ENCODE peak calls at places on chromosomes 12 and 14, in nine cellular contexts. X is ovary; T is tibial artery; A is CD8-positive, alpha-beta T cell; D is lower lobe of right lung; I is body of pancreas; R is uterus; F is aorta; V is right cardiac atrium. N is an unnamed sample.

GRCh38 chr12:96078281-96078761 is 42.9 kb upstream of the LTA4H start:
- DNase-seq in X (peak; percentile 33), T (peak; percentile 66), A (no peak), D (peak; percentile 54), I (peak; percentile 23), R (peak; percentile 43), F (no peak), V (peak; percentile 86), N (no peak)

GRCh38 chr12:58537278-58537677 is 383.0 kb downstream of the LRIG3 start:
- DNase-seq in X (no peak), T (no peak), A (no peak), D (no peak), I (no peak), R (no peak), F (no peak), V (no peak), N (no peak)

GRCh38 chr12:105783983-105784947 is 354.5 kb downstream of the NUAK1 start:
- DNase-seq in X (no peak), T (no peak), A (no peak), D (no peak), I (no peak), R (no peak), F (no peak), V (peak; percentile 24), N (no peak)

GRCh38 chr12:75571204-75571603 is 59.8 kb upstream of the KRR1 start:
- DNase-seq in X (no peak), T (no peak), A (no peak), D (no peak), I (no peak), R (no peak), F (no peak), V (no peak), N (no peak)

GRCh38 chr12:96986883-96987523 is 79.9 kb downstream of the NEDD1 start:
- DNase-seq in X (no peak), T (no peak), A (no peak), D (no peak), I (no peak), R (no peak), F (no peak), V (no peak), N (no peak)

GRCh38 chr14:66496188-66496807 is 10.1 kb downstream of the CCDC196 start:
- DNase-seq in X (no peak), T (no peak), A (no peak), D (no peak), I (peak; percentile 70), R (no peak), F (no peak), V (no peak), N (no peak)

GRCh38 chr14:95046711-95047681 is 110.3 kb downstream of the DICER1 start:
- DNase-seq in X (no peak), T (peak; percentile 48), A (no peak), D (no peak), I (no peak), R (peak; percentile 23), F (no peak), V (no peak), N (no peak)

GRCh38 chr14:63343878-63344277 is 25.1 kb upstream of the GPHB5 start:
- DNase-seq in X (no peak), T (no peak), A (no peak), D (no peak), I (no peak), R (no peak), F (no peak), V (no peak), N (no peak)

GRCh38 chr14:101717663-101718490 is 43.6 kb upstream of the PPP2R5C start:
- DNase-seq in X (no peak), T (no peak), A (no peak), D (no peak), I (no peak), R (no peak), F (no peak), V (no peak), N (no peak)

GRCh38 chr12:6336079-6336858 is 5.6 kb downstream of the TNFRSF1A start:
- DNase-seq in X (peak; percentile 95), T (peak; percentile 97), A (no peak), D (peak; percentile 96), I (peak; percentile 95), R (peak; percentile 96), F (peak; percentile 97), V (peak; percentile 98), N (peak; percentile 88)

GRCh38 chr14:93304771-93305170 is 28.1 kb downstream of the BTBD7 start:
- DNase-seq in X (no peak), T (no peak), A (no peak), D (no peak), I (no peak), R (no peak), F (no peak), V (no peak), N (no peak)

GRCh38 chr14:88352299-88353097 is 29.4 kb upstream of the KCNK10 start:
- DNase-seq in X (no peak), T (no peak), A (no peak), D (no peak), I (peak; percentile 7), R (no peak), F (no peak), V (no peak), N (no peak)

GRCh38 chr12:54934419-54934818 is 50.1 kb downstream of the TESPA1 start:
- DNase-seq in X (no peak), T (no peak), A (no peak), D (no peak), I (no peak), R (no peak), F (no peak), V (no peak), N (no peak)
- H3K9me3 ChIP-seq in X (no peaks in the 10 kb centered on the region), T (peaks cover 14% of the 10 kb centered on the region), A (peaks cover 4% of the 10 kb centered on the region), D (peaks cover 12% of the 10 kb centered on the region), I (no peaks in the 10 kb centered on the region), R (no peaks in the 10 kb centered on the region), F (no peaks in the 10 kb centered on the region), V (no peaks in the 10 kb centered on the region), N (peaks cover 14% of the 10 kb centered on the region)

GRCh38 chr12:647713-648085 is 15.5 kb downstream of the NINJ2 start:
- DNase-seq in X (no peak), T (no peak), A (no peak), D (no peak), I (no peak), R (no peak), F (no peak), V (no peak), N (no peak)
- H3K27ac ChIP-seq in X (no peak overlapping the region), T (peak overlapping the region; percentile 99), A (no peak overlapping the region), D (no peak overlapping the region), I (no peak overlapping the region), R (peak overlapping the region; percentile 97), F (no peak overlapping the region), V (peak overlapping the region; percentile 97), N (no peak overlapping the region)

GRCh38 chr12:12646483-12647072 is 34.9 kb downstream of the CREBL2 start:
- DNase-seq in X (no peak), T (no peak), A (no peak), D (no peak), I (no peak), R (no peak), F (no peak), V (no peak), N (no peak)

GRCh38 chr12:12648284-12648683 is 36.6 kb downstream of the CREBL2 start:
- DNase-seq in X (no peak), T (no peak), A (no peak), D (no peak), I (no peak), R (no peak), F (no peak), V (no peak), N (no peak)

GRCh38 chr12:12648951-12649650 is 37.4 kb downstream of the CREBL2 start:
- DNase-seq in X (no peak), T (no peak), A (no peak), D (no peak), I (no peak), R (no peak), F (no peak), V (no peak), N (no peak)

GRCh38 chr12:12642916-12643315 is 31.2 kb downstream of the CREBL2 start:
- DNase-seq in X (no peak), T (no peak), A (no peak), D (no peak), I (no peak), R (no peak), F (no peak), V (no peak), N (no peak)

DNA sequence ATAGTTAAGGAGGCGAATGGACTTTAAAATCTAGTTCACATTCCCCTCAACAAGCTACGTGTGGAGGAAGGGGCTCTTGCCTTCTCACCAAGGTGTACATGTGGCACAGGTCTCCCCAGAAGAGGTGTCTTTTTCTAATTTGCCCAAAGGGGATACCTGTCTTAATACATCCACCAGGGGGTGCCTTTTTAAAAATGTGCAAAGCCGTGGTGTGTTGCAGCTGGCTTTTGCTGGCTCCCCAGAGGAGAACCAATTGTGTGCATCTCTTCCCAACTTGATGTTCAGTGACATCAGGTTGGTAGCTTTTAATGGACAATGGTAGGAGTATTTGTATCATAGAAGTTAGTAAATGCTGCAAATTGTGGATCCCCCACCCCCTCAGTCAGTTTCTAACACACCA is 33.8 kb downstream of the CREBL2 start:
- DNase-seq in X (no peak), T (no peak), A (no peak), D (no peak), I (peak; percentile 30), R (no peak), F (no peak), V (no peak), N (no peak)
- H3K9me3 ChIP-seq in X (no peaks in the 10 kb centered on the region), T (peaks cover 21% of the 10 kb centered on the region), A (peaks cover 25% of the 10 kb centered on the region), D (peaks cover 19% of the 10 kb centered on the region), I (no peaks in the 10 kb centered on the region), R (no peaks in the 10 kb centered on the region), F (peaks cover 10% of the 10 kb centered on the region), V (peaks cover 2% of the 10 kb centered on the region), N (peaks cover 17% of the 10 kb centered on the region)

GRCh38 chr14:90626550-90626949 is 189.7 kb downstream of the TTC7B start:
- DNase-seq in X (no peak), T (no peak), A (no peak), D (no peak), I (no peak), R (no peak), F (no peak), V (no peak), N (no peak)

GRCh38 chr14:90624732-90625444 is 191.3 kb downstream of the TTC7B start:
- DNase-seq in X (no peak), T (no peak), A (no peak), D (no peak), I (no peak), R (no peak), F (no peak), V (no peak), N (no peak)

GRCh38 chr14:90621205-90621600 is 195.0 kb downstream of the TTC7B start:
- DNase-seq in X (no peak), T (no peak), A (no peak), D (no peak), I (no peak), R (no peak), F (no peak), V (no peak), N (no peak)

GRCh38 chr14:90625445-90625844 is 190.8 kb downstream of the TTC7B start:
- DNase-seq in X (no peak), T (no peak), A (no peak), D (no peak), I (no peak), R (no peak), F (no peak), V (no peak), N (no peak)

DNA sequence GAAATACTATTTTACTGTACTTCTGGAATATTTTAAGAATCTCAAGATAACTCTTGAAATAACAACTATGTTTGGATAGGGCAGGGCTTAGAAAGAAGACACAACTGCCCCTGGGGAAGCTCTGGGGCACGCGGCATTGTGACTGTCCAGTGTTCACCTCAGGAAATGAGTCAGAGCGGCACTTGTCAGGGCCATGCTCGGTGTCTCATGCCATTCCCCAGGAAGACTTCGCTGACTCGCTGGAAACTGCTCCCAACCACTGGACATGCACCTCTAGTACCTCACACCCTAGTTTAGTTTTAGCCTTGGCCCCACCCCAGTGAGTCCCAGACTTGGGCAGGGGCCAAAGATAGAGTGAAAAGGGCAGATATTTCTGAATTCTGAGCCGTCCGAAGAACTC is 192.0 kb downstream of the TTC7B start:
- DNase-seq in X (no peak), T (peak; percentile 73), A (no peak), D (no peak), I (peak; percentile 56), R (no peak), F (peak; percentile 84), V (peak; percentile 66), N (no peak)
- H3K27ac ChIP-seq in X (no peak overlapping the region), T (peak overlapping the region; percentile 8), A (no peak overlapping the region), D (peak overlapping the region; percentile 31), I (no peak overlapping the region), R (no peak overlapping the region), F (no peak overlapping the region), V (no peak overlapping the region), N (no peak overlapping the region)

N was measured in tibial nerve.